ENCODE peak calls at places on chromosomes 12 and 14, in five cellular contexts. A is K562, X is A549, S is GM12878, W is HepG2. H is an unnamed sample.

GRCh38 chr14:89249296-89249565 is 167.8 kb downstream of the FOXN3 start:
- DNase-seq in A (no peak), X (no peak), S (no peak), W (no peak), H (peak)

GRCh38 chr12:75086086-75087038 is 123.3 kb downstream of the KCNC2 start:
- DNase-seq in A (no peak), X (no peak), S (no peak), W (no peak), H (no peak)

GRCh38 chr12:132388379-132389015 is 59.1 kb upstream of the GALNT9 start:
- DNase-seq in A (no peak), X (no peak), S (no peak), W (no peak), H (no peak)

GRCh38 chr12:116878567-116879508 is 2.4 kb downstream of the HRK start:
- DNase-seq in A (no peak), X (no peak), S (no peak), W (no peak), H (peak)

GRCh38 chr12:122895757-122896636 is at the start of gene VPS37B:
- DNase-seq in A (peak), X (peak), S (no peak), W (peak), H (peak)

GRCh38 chr12:93776581-93777018 is 99.4 kb downstream of the CRADD start:
- DNase-seq in A (no peak), X (no peak), S (no peak), W (no peak), H (no peak)

GRCh38 chr14:94309721-94310120 is 13.4 kb downstream of the SERPINA6 start:
- DNase-seq in A (no peak), X (no peak), S (no peak), W (no peak), H (no peak)

GRCh38 chr12:58533652-58534051 is 386.7 kb downstream of the LRIG3 start:
- DNase-seq in A (no peak), X (no peak), S (no peak), W (no peak), H (no peak)

GRCh38 chr14:105147701-105148603 is 20.6 kb downstream of the JAG2 start:
- DNase-seq in A (no peak), X (no peak), S (no peak), W (no peak), H (no peak)

GRCh38 chr12:47808574-47809380 is 10.9 kb downstream of the HDAC7 start:
- DNase-seq in A (peak), X (no peak), S (no peak), W (no peak), H (peak)

GRCh38 chr14:75196064-75196463 is 19.7 kb upstream of the TMED10 start:
- DNase-seq in A (no peak), X (no peak), S (no peak), W (no peak), H (no peak)

GRCh38 chr12:20883288-20883687 is 72.8 kb downstream of the SLCO1B3 start:
- DNase-seq in A (no peak), X (peak), S (no peak), W (no peak), H (no peak)

GRCh38 chr12:25401547-25402345 is 151.0 kb upstream of the KRAS start:
- DNase-seq in A (no peak), X (no peak), S (no peak), W (no peak), H (no peak)

GRCh38 chr14:76786556-76786955 is 25.3 kb downstream of the VASH1 start:
- DNase-seq in A (no peak), X (no peak), S (no peak), W (no peak), H (no peak)

GRCh38 chr12:56803750-56804149 is 40.6 kb downstream of the HSD17B6 start:
- DNase-seq in A (no peak), X (no peak), S (no peak), W (no peak), H (no peak)

GRCh38 chr12:12807970-12808702 is 5.0 kb upstream of the DDX47 start:
- DNase-seq in A (no peak), X (no peak), S (peak), W (no peak), H (no peak)

GRCh38 chr12:54352891-54353874 is 11.1 kb downstream of the GPR84 start:
- DNase-seq in A (peak), X (no peak), S (no peak), W (no peak), H (peak)

GRCh38 chr14:73753887-73754880 is 40.0 kb upstream of the PNMA1 start:
- DNase-seq in A (no peak), X (no peak), S (peak), W (no peak), H (no peak)

GRCh38 chr14:101839236-101839635 is 77.7 kb downstream of the PPP2R5C start:
- DNase-seq in A (no peak), X (no peak), S (peak), W (no peak), H (no peak)

GRCh38 chr14:90846511-90846910 is 30.3 kb upstream of the TTC7B start:
- DNase-seq in A (no peak), X (no peak), S (no peak), W (no peak), H (no peak)

GRCh38 chr12:133231001-133231400 is 4.7 kb downstream of the ANHX start:
- DNase-seq in A (no peak), X (no peak), S (no peak), W (no peak), H (no peak)

GRCh38 chr14:35301334-35302210 is 9.4 kb downstream of the PSMA6 start:
- DNase-seq in A (no peak), X (no peak), S (no peak), W (no peak), H (no peak)

GRCh38 chr12:64675795-64676194 is 65.5 kb downstream of the RASSF3 start:
- DNase-seq in A (no peak), X (peak), S (no peak), W (no peak), H (no peak)

GRCh38 chr14:45811155-45811554 is 558.2 kb upstream of the MIS18BP1 start:
- DNase-seq in A (no peak), X (no peak), S (no peak), W (no peak), H (peak)

GRCh38 chr14:45807187-45807586 is 554.2 kb upstream of the MIS18BP1 start:
- DNase-seq in A (no peak), X (no peak), S (no peak), W (no peak), H (no peak)

DNA sequence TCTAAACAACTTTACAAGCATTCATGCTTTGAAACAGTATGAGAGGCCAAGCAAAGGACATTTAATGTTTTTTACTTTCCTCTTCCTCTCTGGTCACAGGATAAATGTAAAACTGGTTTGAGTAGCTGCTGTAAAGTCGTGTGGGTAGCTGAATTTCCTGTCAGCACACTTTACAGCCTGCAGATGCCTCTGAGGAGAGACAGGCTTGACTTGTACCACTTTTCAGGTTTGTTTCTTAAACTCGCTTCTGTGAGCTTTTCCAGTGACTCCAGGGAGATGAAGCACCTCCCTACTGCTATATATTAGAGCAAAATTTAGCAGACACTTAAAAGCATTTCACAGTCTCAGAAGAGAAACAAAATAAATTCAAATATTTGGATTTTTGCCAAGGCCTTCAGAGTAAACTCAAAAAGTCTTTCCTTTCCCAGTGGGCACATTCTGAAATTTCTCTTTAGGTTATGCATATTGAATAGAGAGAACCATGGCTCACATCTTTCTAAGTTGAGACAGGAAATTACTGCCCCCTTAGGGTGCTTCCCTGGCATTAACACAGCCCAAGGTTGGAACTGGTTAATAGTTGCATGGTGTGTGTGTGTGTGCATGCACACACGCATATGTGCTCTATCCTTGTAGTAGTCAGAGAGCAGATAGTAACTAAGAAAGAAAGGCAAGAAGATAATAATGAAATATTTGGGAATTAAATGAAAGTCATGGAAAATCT is 557.3 kb upstream of the MIS18BP1 start:
- DNase-seq in A (no peak), X (no peak), S (peak), W (no peak), H (peak)
- TF ChIP-seq JUNB in A (no peak), X (no peak), S (no peak), W (no peak), H (no peak)

DNA sequence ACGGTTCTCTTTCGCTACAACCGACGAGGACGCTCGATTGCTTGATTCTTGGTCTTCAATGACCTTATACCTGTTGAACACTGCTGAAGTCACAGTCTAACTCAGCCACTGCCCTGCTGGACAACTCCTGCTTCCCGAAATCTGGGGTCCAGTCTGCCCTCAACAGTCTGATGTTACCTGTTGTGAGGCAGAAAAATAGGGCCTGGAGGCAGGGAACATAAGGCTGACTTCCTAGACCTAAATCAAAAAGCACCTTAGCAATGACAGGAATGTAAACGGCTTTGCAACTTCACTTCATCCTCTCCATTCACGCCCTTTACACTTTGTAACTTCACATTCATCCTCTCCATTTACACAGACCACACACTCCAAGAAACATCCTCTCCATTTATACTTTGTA is 597 bp upstream of the GLTP start:
- DNase-seq in A (no peak), X (no peak), S (no peak), W (no peak), H (peak)
- TF ChIP-seq JUNB in A (no peak), X (no peak), S (no peak), W (no peak), H (no peak)

DNA sequence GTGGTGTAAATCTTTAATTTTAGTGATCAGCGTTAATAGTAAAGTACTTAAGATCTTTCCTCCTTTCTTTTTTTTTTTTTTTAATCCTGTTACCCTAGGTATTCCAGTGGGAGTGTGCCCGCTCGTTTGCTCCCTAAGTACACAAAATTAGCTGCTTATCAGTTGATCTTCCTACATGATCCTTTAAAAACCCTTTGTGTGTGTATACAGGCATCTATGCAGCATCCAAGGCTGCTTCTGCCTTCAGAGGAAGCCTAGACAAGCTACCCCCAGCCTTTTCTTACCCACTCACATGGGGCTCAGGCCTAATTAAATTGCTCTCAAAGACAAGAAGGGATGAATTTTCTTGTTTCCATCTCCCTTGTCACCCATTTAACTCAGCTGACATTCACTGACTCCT is 343.4 kb upstream of the LMO3 start:
- DNase-seq in A (no peak), X (no peak), S (no peak), W (no peak), H (peak)
- TF ChIP-seq JUNB in A (no peak), X (no peak), S (no peak), W (no peak), H (no peak)

GRCh38 chr14:71358209-71358931 is 451.1 kb downstream of the PCNX1 start:
- DNase-seq in A (no peak), X (no peak), S (peak), W (no peak), H (no peak)
- TF ChIP-seq JUNB in A (no peak), X (no peak), S (peak), W (no peak), H (no peak)

GRCh38 chr14:80713076-80713850 is 228.3 kb downstream of the CEP128 start:
- DNase-seq in A (no peak), X (no peak), S (no peak), W (no peak), H (no peak)

GRCh38 chr14:80714489-80714888 is 227.0 kb downstream of the CEP128 start:
- DNase-seq in A (no peak), X (no peak), S (no peak), W (no peak), H (no peak)
- TF ChIP-seq JUNB in A (no peak), X (no peak), S (no peak), W (no peak), H (no peak)